ENCODE peak calls at places on chromosome 19, in ten cellular contexts. M is kidney; B is hepatocyte; T is IMR-90; G is CD8-positive, alpha-beta T cell; H is left ventricle myocardium inferior; V is transverse colon; X is breast epithelium; I is cardiac muscle cell; N is astrocyte of the cerebellum. O is an unnamed sample.
A peak's percentile ranks its signal among the peaks of the same experiment; 100 is the strongest.

GRCh38 chr19:30167976-30168635 is 204.1 kb upstream of the ZNF536 start:
- DNase-seq in M (no peak), B (no peak), T (no peak), G (no peak), H (no peak), V (no peak), X (no peak), I (no peak), N (no peak), O (no peak)

GRCh38 chr19:38152461-38153379 is 71.3 kb downstream of the DPF1 start:
- DNase-seq in M (no peak), B (no peak), T (peak; percentile 51), G (no peak), H (peak; percentile 41), V (no peak), X (no peak), I (no peak), N (peak; percentile 55), O (peak; percentile 53)

GRCh38 chr19:10191347-10191746 is 3.4 kb downstream of the DNMT1 start:
- DNase-seq in M (peak; percentile 10), B (no peak), T (peak; percentile 95), G (no peak), H (no peak), V (no peak), X (peak; percentile 59), I (no peak), N (peak; percentile 97), O (no peak)

GRCh38 chr19:34402074-34402600 is 2.1 kb upstream of the PDCD2L start:
- DNase-seq in M (no peak), B (no peak), T (no peak), G (no peak), H (no peak), V (no peak), X (no peak), I (no peak), N (no peak), O (no peak)

GRCh38 chr19:30880151-30880550 is 469.1 kb downstream of the TSHZ3 start:
- DNase-seq in M (no peak), B (no peak), T (no peak), G (no peak), H (no peak), V (no peak), X (no peak), I (no peak), N (no peak), O (no peak)

GRCh38 chr19:55173717-55174409 is 6.2 kb downstream of the SYT5 start:
- DNase-seq in M (no peak), B (peak; percentile 56), T (peak; percentile 43), G (peak; percentile 25), H (peak; percentile 63), V (peak; percentile 61), X (no peak), I (peak; percentile 50), N (no peak), O (peak; percentile 80)

GRCh38 chr19:35437152-35437951 is 10.7 kb upstream of the FFAR2 start:
- DNase-seq in M (no peak), B (no peak), T (no peak), G (no peak), H (no peak), V (peak; percentile 64), X (no peak), I (no peak), N (no peak), O (no peak)

GRCh38 chr19:5340637-5341447 is at the start of gene PTPRS:
- DNase-seq in M (peak; percentile 92), B (peak; percentile 93), T (peak; percentile 74), G (peak; percentile 85), H (peak; percentile 79), V (peak; percentile 71), X (peak; percentile 71), I (peak; percentile 93), N (peak; percentile 23), O (peak; percentile 54)

GRCh38 chr19:19103167-19103566 is 35.1 kb downstream of the TMEM161A start:
- DNase-seq in M (no peak), B (no peak), T (no peak), G (no peak), H (no peak), V (no peak), X (no peak), I (no peak), N (no peak), O (peak; percentile 64)

GRCh38 chr19:19109601-19110000 is 28.7 kb downstream of the TMEM161A start:
- DNase-seq in M (no peak), B (no peak), T (peak; percentile 38), G (no peak), H (no peak), V (no peak), X (no peak), I (no peak), N (no peak), O (no peak)

GRCh38 chr19:19107663-19108062 is 30.6 kb downstream of the TMEM161A start:
- DNase-seq in M (no peak), B (no peak), T (no peak), G (no peak), H (no peak), V (no peak), X (no peak), I (no peak), N (no peak), O (no peak)

GRCh38 chr19:19105365-19106060 is 32.8 kb downstream of the TMEM161A start:
- DNase-seq in M (no peak), B (peak; percentile 92), T (no peak), G (no peak), H (peak; percentile 70), V (peak; percentile 69), X (no peak), I (peak; percentile 86), N (no peak), O (peak; percentile 65)

GRCh38 chr19:19106061-19106551 is 32.2 kb downstream of the TMEM161A start:
- DNase-seq in M (no peak), B (peak; percentile 52), T (no peak), G (no peak), H (no peak), V (no peak), X (no peak), I (peak; percentile 21), N (no peak), O (no peak)
- H3K4me3 ChIP-seq in M (peak overlapping the region; percentile 57), B (no peak overlapping the region), T (no peak overlapping the region), G (no peak overlapping the region), H (peak overlapping the region; percentile 58), V (peak overlapping the region; percentile 39), X (peak overlapping the region; percentile 27), I (peak overlapping the region; percentile 23), N (peak overlapping the region; percentile 33), O (peak overlapping the region; percentile 51)

GRCh38 chr19:42515241-42515832 is 12.9 kb downstream of the CEACAM1 start:
- DNase-seq in M (no peak), B (no peak), T (no peak), G (no peak), H (no peak), V (no peak), X (no peak), I (no peak), N (no peak), O (no peak)

GRCh38 chr19:42514449-42514848 is 13.8 kb downstream of the CEACAM1 start:
- DNase-seq in M (no peak), B (no peak), T (no peak), G (no peak), H (no peak), V (no peak), X (no peak), I (no peak), N (no peak), O (peak; percentile 36)

GRCh38 chr19:42512743-42513304 is 15.5 kb downstream of the CEACAM1 start:
- DNase-seq in M (no peak), B (no peak), T (no peak), G (no peak), H (no peak), V (no peak), X (no peak), I (no peak), N (peak; percentile 8), O (no peak)

GRCh38 chr19:42511340-42511739 is 16.9 kb downstream of the CEACAM1 start:
- DNase-seq in M (no peak), B (no peak), T (no peak), G (no peak), H (no peak), V (no peak), X (no peak), I (no peak), N (no peak), O (no peak)

GRCh38 chr19:42512130-42512636 is 16.1 kb downstream of the CEACAM1 start:
- DNase-seq in M (no peak), B (no peak), T (no peak), G (no peak), H (no peak), V (no peak), X (no peak), I (no peak), N (no peak), O (no peak)
- H3K4me3 ChIP-seq in M (no peak overlapping the region), B (no peak overlapping the region), T (no peak overlapping the region), G (no peak overlapping the region), H (no peak overlapping the region), V (no peak overlapping the region), X (no peak overlapping the region), I (no peak overlapping the region), N (no peak overlapping the region), O (no peak overlapping the region)

GRCh38 chr19:41219924-41220567 is 1.0 kb downstream of the AXL start:
- DNase-seq in M (peak; percentile 80), B (peak; percentile 49), T (peak; percentile 67), G (no peak), H (peak; percentile 50), V (peak; percentile 25), X (no peak), I (peak; percentile 19), N (no peak), O (peak; percentile 16)
- H3K4me3 ChIP-seq in M (peak overlapping the region; percentile 59), B (peak overlapping the region; percentile 67), T (peak overlapping the region; percentile 89), G (no peak overlapping the region), H (peak overlapping the region; percentile 73), V (peak overlapping the region; percentile 55), X (peak overlapping the region; percentile 84), I (peak overlapping the region; percentile 42), N (peak overlapping the region; percentile 87), O (peak overlapping the region; percentile 65)

GRCh38 chr19:49425922-49426592 is 869 bp downstream of the GFY start:
- DNase-seq in M (no peak), B (no peak), T (no peak), G (no peak), H (no peak), V (no peak), X (no peak), I (peak; percentile 60), N (no peak), O (no peak)
- H3K4me3 ChIP-seq in M (no peak overlapping the region), B (no peak overlapping the region), T (no peak overlapping the region), G (no peak overlapping the region), H (no peak overlapping the region), V (no peak overlapping the region), X (no peak overlapping the region), I (no peak overlapping the region), N (no peak overlapping the region), O (no peak overlapping the region)

GRCh38 chr19:51693246-51693645 is at the start of gene SPACA6:
- DNase-seq in M (no peak), B (no peak), T (no peak), G (no peak), H (no peak), V (no peak), X (no peak), I (no peak), N (no peak), O (no peak)
- H3K4me3 ChIP-seq in M (peak within 1 kb of the TSS; percentile 42), B (peak within 1 kb of the TSS; percentile 98), T (no peak within 1 kb of the TSS), G (no peak within 1 kb of the TSS), H (peak within 1 kb of the TSS; percentile 96), V (peak within 1 kb of the TSS; percentile 77), X (peak within 1 kb of the TSS; percentile 11), I (no peak within 1 kb of the TSS), N (peak within 1 kb of the TSS; percentile 96), O (peak within 1 kb of the TSS; percentile 85)

GRCh38 chr19:15828121-15828620 is 12.7 kb upstream of the OR10H1 start:
- DNase-seq in M (no peak), B (no peak), T (no peak), G (no peak), H (no peak), V (no peak), X (no peak), I (no peak), N (no peak), O (peak; percentile 17)
- H3K4me3 ChIP-seq in M (no peak overlapping the region), B (no peak overlapping the region), T (no peak overlapping the region), G (no peak overlapping the region), H (no peak overlapping the region), V (no peak overlapping the region), X (no peak overlapping the region), I (no peak overlapping the region), N (no peak overlapping the region), O (no peak overlapping the region)